ENCODE peak calls at places on chromosomes 3 and 15, in seven cellular contexts. One of them, this sample, is unnamed.
A peak's percentile ranks its signal among the peaks of the same experiment; 100 is the strongest.

GRCh38 chr3:98777801-98778220 is 14.7 kb downstream of the ST3GAL6 start:
- DNase-seq in naive thymus-derived CD8-positive, alpha-beta T cell: no peak
- DNase-seq in Caki2: no peak
- DNase-seq in iPS-NIHi11: no peak
- DNase-seq in left colon: no peak
- DNase-seq in Karpas-422: peak; percentile 10
- DNase-seq in WTC11: no peak
- DNase-seq in this sample: no peak

GRCh38 chr3:138944842-138945645 is 1.9 kb downstream of the FOXL2 start:
- DNase-seq in naive thymus-derived CD8-positive, alpha-beta T cell: no peak
- DNase-seq in Caki2: no peak
- DNase-seq in iPS-NIHi11: peak; percentile 37
- DNase-seq in left colon: no peak
- DNase-seq in Karpas-422: no peak
- DNase-seq in WTC11: peak; percentile 68
- DNase-seq in this sample: no peak

GRCh38 chr3:115706311-115706829 is 83.1 kb downstream of the GAP43 start:
- DNase-seq in naive thymus-derived CD8-positive, alpha-beta T cell: no peak
- DNase-seq in Caki2: no peak
- DNase-seq in iPS-NIHi11: no peak
- DNase-seq in left colon: no peak
- DNase-seq in Karpas-422: no peak
- DNase-seq in WTC11: no peak
- DNase-seq in this sample: no peak

GRCh38 chr3:43389388-43390254 is 103.3 kb downstream of the SNRK start:
- DNase-seq in naive thymus-derived CD8-positive, alpha-beta T cell: peak; percentile 86
- DNase-seq in Caki2: peak; percentile 29
- DNase-seq in iPS-NIHi11: no peak
- DNase-seq in left colon: peak; percentile 52
- DNase-seq in Karpas-422: no peak
- DNase-seq in WTC11: no peak
- DNase-seq in this sample: peak; percentile 68

GRCh38 chr3:35649405-35649804 is 10.1 kb downstream of the ARPP21 start:
- DNase-seq in naive thymus-derived CD8-positive, alpha-beta T cell: no peak
- DNase-seq in Caki2: no peak
- DNase-seq in iPS-NIHi11: no peak
- DNase-seq in left colon: no peak
- DNase-seq in Karpas-422: no peak
- DNase-seq in WTC11: no peak
- DNase-seq in this sample: no peak

GRCh38 chr3:129793356-129793755 is 100.2 kb downstream of the TMCC1 start:
- DNase-seq in naive thymus-derived CD8-positive, alpha-beta T cell: no peak
- DNase-seq in Caki2: peak; percentile 38
- DNase-seq in iPS-NIHi11: no peak
- DNase-seq in left colon: no peak
- DNase-seq in Karpas-422: no peak
- DNase-seq in WTC11: no peak
- DNase-seq in this sample: no peak

GRCh38 chr3:6449099-6449498 is 411.8 kb upstream of the GRM7 start:
- DNase-seq in naive thymus-derived CD8-positive, alpha-beta T cell: no peak
- DNase-seq in Caki2: no peak
- DNase-seq in iPS-NIHi11: no peak
- DNase-seq in left colon: no peak
- DNase-seq in Karpas-422: no peak
- DNase-seq in WTC11: no peak
- DNase-seq in this sample: no peak

GRCh38 chr3:50217681-50218080 is 12.6 kb downstream of the SLC38A3 start:
- DNase-seq in naive thymus-derived CD8-positive, alpha-beta T cell: no peak
- DNase-seq in Caki2: no peak
- DNase-seq in iPS-NIHi11: no peak
- DNase-seq in left colon: no peak
- DNase-seq in Karpas-422: no peak
- DNase-seq in WTC11: no peak
- DNase-seq in this sample: no peak

GRCh38 chr15:96122077-96123027 is 208.1 kb upstream of the NR2F2 start:
- DNase-seq in naive thymus-derived CD8-positive, alpha-beta T cell: no peak
- DNase-seq in Caki2: peak; percentile 45
- DNase-seq in iPS-NIHi11: no peak
- DNase-seq in left colon: no peak
- DNase-seq in Karpas-422: no peak
- DNase-seq in WTC11: no peak
- DNase-seq in this sample: no peak

This sample was measured in mucosa of descending colon.